ENCODE peak calls at places on chromosomes 12 and 14, in four cellular contexts. R is HepG2, E is WTC11, F is GM12878. Z is an unnamed sample.

GRCh38 chr14:23175823-23176222 is 7.6 kb downstream of the SLC7A8 start:
- DNase-seq in R (no peak), E (no peak), F (no peak), Z (no peak)

GRCh38 chr12:121953695-121954094 is 35.3 kb downstream of the CFAP251 start:
- DNase-seq in R (peak; percentile 29), E (no peak), F (no peak), Z (no peak)

GRCh38 chr14:77303417-77304156 is 17.1 kb downstream of the POMT2 start:
- DNase-seq in R (peak; percentile 89), E (no peak), F (no peak), Z (peak; percentile 44)

GRCh38 chr14:103185051-103186027 is 62.1 kb downstream of the TNFAIP2 start:
- DNase-seq in R (peak; percentile 27), E (no peak), F (no peak), Z (peak; percentile 44)

GRCh38 chr12:110253176-110253575 is 27.9 kb upstream of the ATP2A2 start:
- DNase-seq in R (no peak), E (no peak), F (no peak), Z (no peak)

GRCh38 chr12:109553929-109554500 is 19.3 kb downstream of the MMAB start:
- DNase-seq in R (no peak), E (no peak), F (no peak), Z (no peak)

GRCh38 chr12:56082382-56082781 is 2.4 kb downstream of the ERBB3 start:
- DNase-seq in R (no peak), E (no peak), F (no peak), Z (peak; percentile 25)

GRCh38 chr12:63893170-63893569 is 48.7 kb downstream of the SRGAP1 start:
- DNase-seq in R (no peak), E (no peak), F (no peak), Z (no peak)

GRCh38 chr12:66533767-66534166 is 145.1 kb downstream of the GRIP1 start:
- DNase-seq in R (no peak), E (no peak), F (no peak), Z (no peak)

GRCh38 chr12:47779943-47780504 is 7.0 kb downstream of the SLC48A1 start:
- DNase-seq in R (no peak), E (no peak), F (no peak), Z (no peak)

GRCh38 chr14:70585221-70585620 is 15.2 kb downstream of the MED6 start:
- DNase-seq in R (no peak), E (no peak), F (no peak), Z (no peak)

GRCh38 chr14:53881161-53881846 is 75.3 kb downstream of the BMP4 start:
- DNase-seq in R (peak; percentile 86), E (no peak), F (no peak), Z (no peak)

GRCh38 chr14:80784824-80785223 is 156.7 kb downstream of the CEP128 start:
- DNase-seq in R (no peak), E (no peak), F (no peak), Z (no peak)

GRCh38 chr12:116813271-116814041 is 67.8 kb downstream of the HRK start:
- DNase-seq in R (no peak), E (no peak), F (no peak), Z (no peak)

DNA sequence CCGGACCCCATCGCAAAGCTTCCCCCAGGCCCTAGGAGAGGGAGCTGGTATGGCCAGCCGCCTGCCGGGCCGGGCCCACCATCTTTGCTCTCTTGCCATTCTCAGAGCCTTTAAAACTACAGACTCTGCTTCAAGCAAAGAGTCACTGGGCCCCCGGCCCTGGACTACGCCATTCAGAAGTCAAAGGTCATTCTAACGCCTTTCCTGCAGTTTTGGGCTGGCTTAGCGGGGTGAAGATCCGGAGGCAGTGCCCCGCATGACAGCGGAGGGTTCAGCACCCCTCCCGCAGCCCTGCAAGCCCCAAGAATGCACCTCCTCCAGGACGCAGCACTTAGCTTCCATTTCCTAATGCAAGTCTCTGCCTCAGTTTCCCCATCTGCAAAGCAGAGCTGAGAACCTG is 38.3 kb upstream of the MEG3 start:
- DNase-seq in R (no peak), E (no peak), F (no peak), Z (no peak)
- TF ChIP-seq NR2C2 in R (no peak), E (no peak), F (no peak), Z (no peak)

DNA sequence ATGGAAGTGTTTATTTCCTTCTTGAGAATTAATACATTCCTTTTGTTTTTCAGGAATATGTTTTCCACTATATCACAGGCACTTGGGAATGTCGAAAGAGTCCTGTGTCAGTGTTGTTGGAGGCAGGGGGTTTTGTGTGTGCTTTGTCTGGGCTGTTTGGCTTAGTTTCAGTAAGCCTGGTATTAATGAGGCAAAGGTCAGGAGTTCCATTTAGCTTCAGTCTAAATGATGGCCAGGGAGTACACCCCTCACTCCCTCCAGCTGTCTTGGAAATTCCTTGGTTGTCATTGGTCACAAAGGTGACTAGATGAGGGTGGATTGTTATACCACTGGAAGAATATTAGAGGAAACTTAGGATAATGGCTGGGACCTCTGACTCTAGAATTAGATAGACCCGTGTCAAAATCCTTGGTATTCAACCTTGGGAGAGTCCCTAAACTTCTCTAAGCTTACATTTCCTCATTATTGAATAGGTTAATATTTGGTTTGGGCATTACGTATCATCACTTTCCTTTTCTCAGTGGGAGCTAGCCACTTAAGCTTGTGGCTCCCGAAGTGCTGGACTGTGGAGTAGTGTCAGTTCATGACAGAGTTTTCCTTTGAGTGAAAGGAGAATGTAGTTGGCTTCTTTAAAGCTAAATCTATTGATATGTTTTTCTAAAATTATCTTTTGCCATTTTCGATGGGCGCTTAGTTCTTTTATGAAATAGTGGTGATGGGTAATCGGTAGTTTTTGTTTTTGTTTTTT is 5.2 kb downstream of the FRS2 start:
- DNase-seq in R (peak; percentile 61), E (no peak), F (no peak), Z (no peak)
- TF ChIP-seq NR2C2 in R (no peak), E (no peak), F (no peak), Z (no peak)

GRCh38 chr14:104791425-104791824 is 4.1 kb downstream of the AKT1 start:
- DNase-seq in R (no peak), E (no peak), F (no peak), Z (no peak)

GRCh38 chr14:104794099-104794498 is 1.4 kb downstream of the AKT1 start:
- DNase-seq in R (peak; percentile 57), E (peak; percentile 89), F (no peak), Z (peak; percentile 70)

GRCh38 chr14:104793703-104793959 is 1.9 kb downstream of the AKT1 start:
- DNase-seq in R (no peak), E (no peak), F (no peak), Z (no peak)

GRCh38 chr14:104792101-104792884 is 3.3 kb downstream of the AKT1 start:
- DNase-seq in R (no peak), E (no peak), F (no peak), Z (no peak)

GRCh38 chr14:104792945-104793702 is 2.4 kb downstream of the AKT1 start:
- DNase-seq in R (no peak), E (peak; percentile 70), F (no peak), Z (no peak)
- TF ChIP-seq NR2C2 in R (no peak), E (no peak), F (no peak), Z (no peak)

DNA sequence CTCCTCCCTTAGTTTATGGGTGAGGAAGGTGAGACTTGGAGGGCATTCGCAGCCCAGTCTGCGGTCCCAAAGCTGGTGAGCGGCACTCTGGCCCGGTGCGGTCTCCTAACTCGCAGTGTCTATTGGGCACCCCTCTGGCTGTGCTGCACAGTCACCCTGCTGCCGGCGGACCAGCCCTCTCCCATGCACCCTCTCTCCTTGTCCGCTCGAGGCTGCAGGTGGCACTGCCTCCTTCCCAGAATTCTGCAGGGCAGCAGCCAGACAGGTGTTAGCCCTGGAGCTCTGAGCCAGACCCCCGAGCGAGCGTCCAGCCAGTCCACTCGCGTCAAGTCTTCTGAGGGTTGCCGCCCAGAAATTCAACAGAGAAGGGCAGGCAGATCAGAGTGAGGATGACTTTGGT is 56.8 kb upstream of the DYNC1H1 start:
- DNase-seq in R (no peak), E (no peak), F (no peak), Z (no peak)
- TF ChIP-seq NR2C2 in R (no peak), E (no peak), F (no peak), Z (no peak)

Z was measured in K562.